ENCODE peak calls at places on chromosomes 6 and 20, in five cellular contexts. Z is GM12878, X is IMR-90, H is K562, N is A549. L is an unnamed sample.

GRCh38 chr6:44234101-44235090 is 11.0 kb downstream of the SLC29A1 start:
- DNase-seq in Z (no peak), X (peak), H (peak), N (peak), L (peak)

GRCh38 chr6:33200234-33201146 is at the start of the genes RXRB and SLC39A7:
- DNase-seq in Z (peak), X (peak), H (peak), N (peak), L (peak)

GRCh38 chr6:160088069-160088773 is 33.4 kb upstream of the SLC22A1 start:
- DNase-seq in Z (no peak), X (peak), H (peak), N (peak), L (no peak)

GRCh38 chr6:100426241-100426640 is 38.5 kb downstream of the SIM1 start:
- DNase-seq in Z (no peak), X (no peak), H (no peak), N (no peak), L (no peak)

GRCh38 chr20:12210591-12210990 is 292.9 kb downstream of the BTBD3 start:
- DNase-seq in Z (no peak), X (no peak), H (no peak), N (no peak), L (no peak)

GRCh38 chr20:54132612-54133433 is 41.0 kb downstream of the CYP24A1 start:
- DNase-seq in Z (no peak), X (peak), H (no peak), N (peak), L (no peak)

GRCh38 chr20:967796-968742 is 34.0 kb downstream of the RSPO4 start:
- DNase-seq in Z (peak), X (peak), H (peak), N (peak), L (no peak)

GRCh38 chr20:17602493-17602892 is 32.6 kb downstream of the DSTN start:
- DNase-seq in Z (no peak), X (no peak), H (no peak), N (no peak), L (no peak)

GRCh38 chr6:108167449-108167903 is 1.7 kb downstream of the NR2E1 start:
- DNase-seq in Z (no peak), X (no peak), H (no peak), N (no peak), L (no peak)

GRCh38 chr6:108966855-108967755 is 118.9 kb downstream of the ARMC2 start:
- DNase-seq in Z (no peak), X (peak), H (no peak), N (no peak), L (no peak)

GRCh38 chr6:146894624-146895023 is 295.9 kb downstream of the ADGB start:
- DNase-seq in Z (no peak), X (no peak), H (no peak), N (no peak), L (no peak)

GRCh38 chr6:5335020-5335419 is 73.7 kb downstream of the FARS2 start:
- DNase-seq in Z (peak), X (no peak), H (no peak), N (no peak), L (no peak)

GRCh38 chr6:136226674-136227377 is 23.3 kb downstream of the MTFR2 start:
- DNase-seq in Z (no peak), X (peak), H (peak), N (no peak), L (no peak)

GRCh38 chr6:144438103-144438502 is 153.0 kb downstream of the UTRN start:
- DNase-seq in Z (no peak), X (no peak), H (no peak), N (no peak), L (no peak)

GRCh38 chr6:144439016-144439415 is 153.9 kb downstream of the UTRN start:
- DNase-seq in Z (no peak), X (no peak), H (no peak), N (no peak), L (no peak)

GRCh38 chr6:144435602-144436426 is 150.7 kb downstream of the UTRN start:
- DNase-seq in Z (no peak), X (no peak), H (no peak), N (no peak), L (no peak)

GRCh38 chr6:144437105-144437504 is 152.0 kb downstream of the UTRN start:
- DNase-seq in Z (no peak), X (no peak), H (no peak), N (no peak), L (no peak)

DNA sequence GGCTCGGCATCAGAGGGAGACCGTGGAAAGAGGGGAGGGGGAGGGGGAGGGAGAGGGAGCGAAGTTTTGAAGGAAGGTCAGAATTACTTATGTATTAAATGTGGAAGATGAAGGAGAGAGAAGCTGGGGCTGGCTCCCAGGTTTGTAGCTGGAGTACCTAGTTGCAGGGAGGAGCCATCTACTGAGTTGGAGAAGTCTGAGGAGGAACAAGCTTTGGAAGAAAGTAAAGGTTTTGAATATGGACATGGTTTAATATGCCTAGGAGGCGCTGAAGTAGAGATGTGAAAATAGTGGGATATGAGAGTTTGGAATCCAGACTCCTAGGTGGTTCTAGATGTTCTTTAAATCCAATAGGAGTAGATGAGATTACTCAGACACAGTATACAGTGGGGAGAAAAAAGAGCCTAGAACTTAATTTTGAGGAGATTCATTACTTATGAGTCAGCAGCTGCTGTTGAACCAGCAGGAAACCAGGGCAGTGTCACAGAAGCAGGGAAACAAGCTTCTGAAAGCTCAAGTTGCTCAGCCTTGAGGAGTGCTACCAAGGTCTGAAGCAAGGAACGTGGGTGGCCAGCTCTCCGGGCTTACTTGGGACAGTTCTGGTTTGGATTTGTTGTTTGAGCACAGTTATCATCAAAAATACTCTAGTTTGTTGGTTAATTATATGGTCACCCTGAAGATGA is 149.3 kb downstream of the UTRN start:
- DNase-seq in Z (no peak), X (peak), H (no peak), N (no peak), L (no peak)
- TF ChIP-seq RAD21 in Z (no peak), X (no peak), H (no peak), N (no peak), L (no peak)

GRCh38 chr20:3404402-3404801 is 3.1 kb downstream of the DNAAF9 start:
- DNase-seq in Z (no peak), X (peak), H (no peak), N (no peak), L (no peak)

GRCh38 chr20:3402453-3402852 is 5.0 kb downstream of the DNAAF9 start:
- DNase-seq in Z (no peak), X (no peak), H (no peak), N (no peak), L (no peak)

GRCh38 chr20:3403741-3404140 is 3.7 kb downstream of the DNAAF9 start:
- DNase-seq in Z (no peak), X (no peak), H (no peak), N (no peak), L (no peak)

GRCh38 chr20:3398681-3399252 is 8.7 kb downstream of the DNAAF9 start:
- DNase-seq in Z (no peak), X (peak), H (no peak), N (no peak), L (no peak)

GRCh38 chr20:3400260-3401155 is 7.0 kb downstream of the DNAAF9 start:
- DNase-seq in Z (no peak), X (no peak), H (no peak), N (no peak), L (no peak)
- TF ChIP-seq RAD21 in Z (no peak), X (no peak), H (no peak), N (no peak), L (no peak)

DNA sequence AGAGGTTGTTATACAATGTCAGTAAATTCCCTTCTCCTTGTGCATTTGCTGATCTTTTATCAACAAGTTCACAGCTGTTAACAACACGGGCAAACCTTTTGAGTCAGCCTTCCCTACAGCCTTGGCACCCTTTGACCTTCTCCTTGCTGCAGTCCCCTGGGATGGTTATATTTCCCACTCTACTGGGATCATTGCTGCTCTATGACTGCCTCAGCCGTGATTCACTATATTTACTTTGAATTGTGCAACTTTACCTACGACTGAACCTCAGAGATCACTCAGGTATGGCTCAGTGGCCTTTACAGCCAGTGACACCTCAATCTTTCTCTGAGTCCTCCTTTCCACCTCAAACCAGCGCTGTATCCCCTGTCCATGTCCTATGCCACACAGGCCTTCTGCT is 1293.3 kb downstream of the EPHA7 start:
- DNase-seq in Z (no peak), X (no peak), H (no peak), N (peak), L (no peak)
- TF ChIP-seq RAD21 in Z (no peak), X (no peak), H (no peak), N (no peak), L (no peak)

DNA sequence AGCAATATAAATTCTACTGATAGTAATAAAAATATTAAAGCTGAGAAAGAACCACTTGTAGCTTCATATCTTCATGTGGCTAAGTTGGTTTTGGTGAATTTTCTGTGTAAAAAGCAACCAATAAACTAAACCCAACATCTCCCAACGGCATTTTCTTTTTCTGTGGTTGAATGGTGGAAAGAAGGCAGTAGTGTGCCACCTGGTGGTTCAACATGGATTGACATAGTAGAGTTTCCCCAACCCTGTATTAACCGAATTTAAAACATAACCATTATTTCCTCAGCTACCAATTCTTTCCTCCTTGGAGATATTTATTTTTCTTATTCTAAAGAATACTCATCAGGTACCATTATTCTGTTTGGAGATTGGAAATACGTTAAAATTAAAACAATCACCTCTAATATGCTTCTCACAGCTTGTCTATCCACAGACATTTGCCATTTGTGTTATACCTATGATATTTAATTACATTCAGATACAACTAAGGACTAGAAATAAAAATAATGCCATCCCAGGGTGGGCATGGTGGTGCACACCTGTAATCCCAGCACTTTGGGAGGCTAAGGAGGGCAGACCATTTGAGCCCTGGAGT is 117.1 kb upstream of the EEF1E1 start:
- DNase-seq in Z (no peak), X (peak), H (peak), N (peak), L (no peak)
- TF ChIP-seq RAD21 in Z (peak), X (peak), H (peak), N (peak), L (peak)

DNA sequence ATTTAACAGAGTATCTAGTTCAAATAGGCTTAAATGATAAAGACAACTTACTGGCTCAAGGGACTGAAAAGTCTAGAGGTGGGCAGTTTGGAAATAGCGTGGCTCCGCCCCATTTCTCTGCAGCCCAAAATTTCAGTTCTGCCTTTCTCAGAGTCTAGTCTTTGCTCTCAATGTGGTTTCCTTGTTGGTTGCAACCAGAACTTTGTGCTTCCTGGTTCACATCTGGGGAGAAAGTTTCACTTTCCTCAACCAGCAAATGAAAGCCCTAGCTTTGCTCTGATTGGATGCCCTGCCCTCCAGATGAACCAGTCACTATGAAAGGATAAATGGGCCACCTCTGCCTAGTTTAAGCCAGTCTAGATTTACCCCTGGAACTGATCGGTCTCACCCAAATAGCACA is 14.9 kb downstream of the SYCP2L start:
- DNase-seq in Z (peak), X (no peak), H (no peak), N (no peak), L (no peak)
- TF ChIP-seq RAD21 in Z (no peak), X (no peak), H (no peak), N (no peak), L (no peak)

GRCh38 chr20:24490598-24490997 is 21.2 kb downstream of the SYNDIG1 start:
- DNase-seq in Z (no peak), X (no peak), H (no peak), N (no peak), L (no peak)

GRCh38 chr20:24492698-24493097 is 23.3 kb downstream of the SYNDIG1 start:
- DNase-seq in Z (no peak), X (no peak), H (no peak), N (no peak), L (no peak)

GRCh38 chr20:24492031-24492607 is 22.7 kb downstream of the SYNDIG1 start:
- DNase-seq in Z (no peak), X (no peak), H (peak), N (peak), L (peak)

GRCh38 chr20:24489631-24490260 is 20.3 kb downstream of the SYNDIG1 start:
- DNase-seq in Z (no peak), X (no peak), H (no peak), N (no peak), L (no peak)

DNA sequence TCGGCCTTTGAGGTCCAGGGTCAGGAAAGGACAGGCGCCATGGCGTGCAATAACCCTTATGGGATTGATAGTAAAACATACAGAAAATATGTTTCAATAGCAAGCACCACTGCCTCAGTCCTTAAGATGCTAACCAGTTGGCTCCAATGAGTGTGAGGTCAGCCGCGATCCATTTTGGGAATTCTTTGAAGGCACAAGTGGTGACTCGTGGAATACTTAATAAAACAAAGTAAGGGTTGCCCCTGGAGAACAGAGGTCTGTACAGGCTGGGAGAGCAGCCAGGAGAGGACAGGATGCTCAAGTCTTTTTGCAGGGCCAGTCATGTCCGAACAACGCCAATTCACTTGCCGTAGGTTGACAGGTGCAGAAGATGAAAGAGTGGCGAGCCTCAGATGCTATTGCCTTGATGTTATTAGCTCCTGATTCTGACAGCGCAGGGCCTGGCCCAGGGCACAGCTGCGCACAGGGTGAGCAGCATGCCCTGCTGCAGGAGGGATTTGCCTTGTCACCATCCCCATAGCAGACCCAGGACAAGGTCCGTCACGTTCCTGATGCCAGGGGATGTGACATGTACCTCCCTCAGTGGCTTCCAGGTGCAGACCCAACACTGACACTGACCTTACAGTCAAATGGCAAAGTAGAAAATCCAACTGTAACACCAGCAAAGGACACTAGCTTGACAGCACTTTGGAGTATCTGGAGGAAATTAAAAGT is 21.8 kb downstream of the SYNDIG1 start:
- DNase-seq in Z (no peak), X (no peak), H (no peak), N (no peak), L (no peak)
- TF ChIP-seq RAD21 in Z (no peak), X (no peak), H (no peak), N (no peak), L (no peak)

GRCh38 chr6:71965404-71965803 is 79.1 kb downstream of the RIMS1 start:
- DNase-seq in Z (no peak), X (no peak), H (no peak), N (no peak), L (no peak)
- TF ChIP-seq RAD21 in Z (no peak), X (no peak), H (no peak), N (no peak), L (no peak)

DNA sequence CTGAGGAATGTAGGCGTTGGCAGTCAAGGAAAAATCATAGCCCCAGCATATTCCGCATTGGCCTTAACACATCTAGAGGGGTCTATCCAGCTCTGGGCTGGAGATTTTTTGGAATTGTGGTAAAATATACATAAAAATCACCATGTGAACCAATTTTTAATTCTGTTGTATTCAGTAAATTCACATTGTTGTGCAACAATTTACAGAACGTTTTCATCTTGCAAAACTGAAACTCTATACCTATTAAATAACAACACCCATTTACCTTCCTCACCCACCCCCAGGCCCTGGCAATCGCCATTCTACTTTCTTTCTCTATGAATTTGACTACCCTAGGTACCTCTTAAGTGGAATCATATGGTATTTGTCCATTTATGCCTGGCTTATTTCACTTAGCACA is 6.8 kb upstream of the JAG1 start:
- DNase-seq in Z (no peak), X (no peak), H (no peak), N (no peak), L (no peak)
- TF ChIP-seq RAD21 in Z (no peak), X (no peak), H (no peak), N (no peak), L (no peak)

GRCh38 chr20:50469324-50469723 is 40.9 kb upstream of the PTPN1 start:
- DNase-seq in Z (no peak), X (no peak), H (no peak), N (no peak), L (no peak)
- TF ChIP-seq RAD21 in Z (no peak), X (no peak), H (no peak), N (no peak), L (no peak)